ENCODE peak calls at places on chromosomes 16 and 17, in eight cellular contexts. One of them, this sample, is unnamed.

GRCh38 chr17:57121308-57122042 is 36.4 kb downstream of the AKAP1 start:
- DNase-seq in iris pigment epithelial cell: peak
- DNase-seq in AG04449: peak
- DNase-seq in endothelial cell: peak
- DNase-seq in heart right ventricle: no peak
- DNase-seq in nucleus accumbens: no peak
- DNase-seq in H54: no peak
- DNase-seq in PC-9: no peak
- DNase-seq in this sample: peak

GRCh38 chr16:77290451-77291110 is 91.4 kb downstream of the SYCE1L start:
- DNase-seq in iris pigment epithelial cell: peak
- DNase-seq in AG04449: no peak
- DNase-seq in endothelial cell: no peak
- DNase-seq in heart right ventricle: no peak
- DNase-seq in nucleus accumbens: no peak
- DNase-seq in H54: no peak
- DNase-seq in PC-9: peak
- DNase-seq in this sample: peak

GRCh38 chr17:52283872-52284271 is 125.4 kb upstream of the CA10 start:
- DNase-seq in iris pigment epithelial cell: no peak
- DNase-seq in AG04449: no peak
- DNase-seq in endothelial cell: no peak
- DNase-seq in heart right ventricle: no peak
- DNase-seq in nucleus accumbens: no peak
- DNase-seq in H54: no peak
- DNase-seq in PC-9: no peak
- DNase-seq in this sample: no peak

GRCh38 chr16:82651921-82652601 is 25.3 kb downstream of the CDH13 start:
- DNase-seq in iris pigment epithelial cell: no peak
- DNase-seq in AG04449: no peak
- DNase-seq in endothelial cell: no peak
- DNase-seq in heart right ventricle: no peak
- DNase-seq in nucleus accumbens: no peak
- DNase-seq in H54: no peak
- DNase-seq in PC-9: no peak
- DNase-seq in this sample: no peak

GRCh38 chr17:27620721-27621120 is 10.3 kb upstream of the LGALS9 start:
- DNase-seq in iris pigment epithelial cell: no peak
- DNase-seq in AG04449: no peak
- DNase-seq in endothelial cell: no peak
- DNase-seq in heart right ventricle: no peak
- DNase-seq in nucleus accumbens: no peak
- DNase-seq in H54: no peak
- DNase-seq in PC-9: no peak
- DNase-seq in this sample: no peak

GRCh38 chr16:76035689-76036088 is 241.5 kb upstream of the CNTNAP4 start:
- DNase-seq in iris pigment epithelial cell: no peak
- DNase-seq in AG04449: no peak
- DNase-seq in endothelial cell: no peak
- DNase-seq in heart right ventricle: no peak
- DNase-seq in nucleus accumbens: no peak
- DNase-seq in H54: no peak
- DNase-seq in PC-9: no peak
- DNase-seq in this sample: peak

GRCh38 chr16:10833271-10833670 is 14.7 kb upstream of the TVP23A start:
- DNase-seq in iris pigment epithelial cell: no peak
- DNase-seq in AG04449: no peak
- DNase-seq in endothelial cell: no peak
- DNase-seq in heart right ventricle: no peak
- DNase-seq in nucleus accumbens: no peak
- DNase-seq in H54: no peak
- DNase-seq in PC-9: no peak
- DNase-seq in this sample: no peak

GRCh38 chr16:2250652-2251280 is 621 bp downstream of the ECI1 start:
- DNase-seq in iris pigment epithelial cell: peak
- DNase-seq in AG04449: no peak
- DNase-seq in endothelial cell: no peak
- DNase-seq in heart right ventricle: no peak
- DNase-seq in nucleus accumbens: no peak
- DNase-seq in H54: no peak
- DNase-seq in PC-9: peak
- DNase-seq in this sample: no peak

GRCh38 chr17:42414782-42415409 is 8.2 kb downstream of the CAVIN1 start:
- DNase-seq in iris pigment epithelial cell: no peak
- DNase-seq in AG04449: no peak
- DNase-seq in endothelial cell: no peak
- DNase-seq in heart right ventricle: no peak
- DNase-seq in nucleus accumbens: no peak
- DNase-seq in H54: no peak
- DNase-seq in PC-9: no peak
- DNase-seq in this sample: no peak

GRCh38 chr17:49739662-49740271 is 24.2 kb downstream of the FAM117A start:
- DNase-seq in iris pigment epithelial cell: peak
- DNase-seq in AG04449: no peak
- DNase-seq in endothelial cell: no peak
- DNase-seq in heart right ventricle: peak
- DNase-seq in nucleus accumbens: no peak
- DNase-seq in H54: no peak
- DNase-seq in PC-9: no peak
- DNase-seq in this sample: peak

GRCh38 chr16:55480228-55480655 is 1.2 kb downstream of the MMP2 start:
- DNase-seq in iris pigment epithelial cell: peak
- DNase-seq in AG04449: peak
- DNase-seq in endothelial cell: peak
- DNase-seq in heart right ventricle: peak
- DNase-seq in nucleus accumbens: peak
- DNase-seq in H54: no peak
- DNase-seq in PC-9: no peak
- DNase-seq in this sample: peak

GRCh38 chr17:48181653-48182052 is 74.1 kb downstream of the SNX11 start:
- DNase-seq in iris pigment epithelial cell: peak
- DNase-seq in AG04449: no peak
- DNase-seq in endothelial cell: peak
- DNase-seq in heart right ventricle: no peak
- DNase-seq in nucleus accumbens: no peak
- DNase-seq in H54: no peak
- DNase-seq in PC-9: no peak
- DNase-seq in this sample: peak

GRCh38 chr17:73489333-73489732 is 154.9 kb downstream of the SDK2 start:
- DNase-seq in iris pigment epithelial cell: no peak
- DNase-seq in AG04449: no peak
- DNase-seq in endothelial cell: no peak
- DNase-seq in heart right ventricle: no peak
- DNase-seq in nucleus accumbens: no peak
- DNase-seq in H54: no peak
- DNase-seq in PC-9: no peak
- DNase-seq in this sample: no peak

GRCh38 chr16:86285938-86286921 is 224.1 kb upstream of the FOXF1 start:
- DNase-seq in iris pigment epithelial cell: peak
- DNase-seq in AG04449: no peak
- DNase-seq in endothelial cell: no peak
- DNase-seq in heart right ventricle: no peak
- DNase-seq in nucleus accumbens: no peak
- DNase-seq in H54: no peak
- DNase-seq in PC-9: no peak
- DNase-seq in this sample: peak

GRCh38 chr17:48597775-48598631 is 4.4 kb upstream of the HOXB5 start:
- DNase-seq in iris pigment epithelial cell: no peak
- DNase-seq in AG04449: no peak
- DNase-seq in endothelial cell: no peak
- DNase-seq in heart right ventricle: no peak
- DNase-seq in nucleus accumbens: no peak
- DNase-seq in H54: no peak
- DNase-seq in PC-9: no peak
- DNase-seq in this sample: peak

GRCh38 chr17:4833941-4834501 is 881 bp downstream of the MINK1 start:
- DNase-seq in iris pigment epithelial cell: peak
- DNase-seq in AG04449: no peak
- DNase-seq in endothelial cell: peak
- DNase-seq in heart right ventricle: no peak
- DNase-seq in nucleus accumbens: no peak
- DNase-seq in H54: no peak
- DNase-seq in PC-9: no peak
- DNase-seq in this sample: peak